ENCODE peak calls at places on chromosomes 3 and 15, in four cellular contexts. W is nephron progenitor cell, U is RPMI7951, K is nucleus accumbens. B is an unnamed sample.
A peak's percentile ranks its signal among the peaks of the same experiment; 100 is the strongest.

GRCh38 chr3:129224984-129225393 is 24.4 kb upstream of the COPG1 start:
- DNase-seq in W (no peak), K (peak; percentile 25), U (peak; percentile 92), B (peak; percentile 90)

GRCh38 chr15:23576034-23576433 is 10.6 kb downstream of the MKRN3 start:
- DNase-seq in U (no peak), W (no peak), K (no peak), B (no peak)

GRCh38 chr3:52291508-52292181 is 4.0 kb downstream of the GLYCTK start:
- DNase-seq in W (peak; percentile 63), K (no peak), U (no peak), B (no peak)

GRCh38 chr15:69478259-69478687 is 25.7 kb downstream of the RPLP1 start:
- DNase-seq in U (peak; percentile 41), W (peak; percentile 86), K (peak; percentile 19), B (no peak)

GRCh38 chr15:89143503-89144162 is 55.4 kb downstream of the ABHD2 start:
- DNase-seq in K (no peak), W (no peak), U (peak; percentile 98), B (peak; percentile 73)

GRCh38 chr3:33060609-33061337 is 36.2 kb downstream of the GLB1 start:
- DNase-seq in U (no peak), W (no peak), K (no peak), B (no peak)

GRCh38 chr3:147298511-147298982 is 107.8 kb downstream of the ZIC4 start:
- DNase-seq in K (no peak), W (no peak), U (peak; percentile 37), B (peak; percentile 64)

GRCh38 chr3:126208618-126209256 is 28.4 kb upstream of the ALDH1L1 start:
- DNase-seq in W (no peak), K (peak; percentile 10), U (peak; percentile 95), B (peak; percentile 99)

GRCh38 chr3:11954312-11954934 is 49.8 kb upstream of the SYN2 start:
- DNase-seq in W (no peak), K (no peak), U (no peak), B (no peak)

GRCh38 chr3:161026612-161027217 is 78.4 kb downstream of the B3GALNT1 start:
- DNase-seq in W (no peak), U (no peak), K (no peak), B (no peak)

GRCh38 chr15:43274136-43274535 is 7.4 kb upstream of the TGM5 start:
- DNase-seq in W (no peak), U (peak; percentile 58), K (no peak), B (peak; percentile 64)

GRCh38 chr15:83458396-83458795 is 11.3 kb downstream of the SH3GL3 start:
- DNase-seq in U (no peak), W (no peak), K (no peak), B (no peak)

GRCh38 chr15:28935316-28935715 is 49.5 kb downstream of the APBA2 start:
- DNase-seq in U (no peak), W (peak; percentile 51), K (peak; percentile 6), B (no peak)

GRCh38 chr3:148957586-148957985 is 33.8 kb upstream of the GYG1 start:
- DNase-seq in W (no peak), U (peak; percentile 26), K (no peak), B (no peak)

GRCh38 chr3:185070491-185071335 is 82.1 kb downstream of the C3orf70 start:
- DNase-seq in U (peak; percentile 62), K (no peak), W (peak; percentile 30), B (peak; percentile 10)

GRCh38 chr15:66820474-66821258 is 118.6 kb downstream of the SMAD6 start:
- DNase-seq in W (no peak), K (no peak), U (no peak), B (no peak)

GRCh38 chr3:58013973-58014649 is 5.9 kb downstream of the FLNB start:
- DNase-seq in K (no peak), U (peak; percentile 99), W (peak; percentile 64), B (peak; percentile 77)

GRCh38 chr3:18012933-18013332 is 270.5 kb upstream of the TBC1D5 start:
- DNase-seq in U (no peak), W (no peak), K (no peak), B (no peak)